ENCODE peak calls at places on chromosomes 5 and 9, in five cellular contexts. A, I, N, Y and W are unnamed samples.

GRCh38 chr9:34929506-34930102 is 28.5 kb upstream of the PHF24 start:
- DNase-seq in A (peak), I (no peak), N (no peak), Y (no peak), W (peak)

GRCh38 chr5:171595801-171596231 is 176.4 kb downstream of the FGF18 start:
- DNase-seq in A (no peak), I (no peak), N (no peak), Y (no peak), W (no peak)

GRCh38 chr9:1173211-1173610 is 123.1 kb downstream of the DMRT2 start:
- DNase-seq in A (no peak), I (peak), N (no peak), Y (no peak), W (no peak)

GRCh38 chr5:113029614-113030013 is 53.0 kb downstream of the DCP2 start:
- DNase-seq in A (no peak), I (no peak), N (no peak), Y (no peak), W (no peak)

GRCh38 chr5:61919920-61920319 is 386.1 kb upstream of the KIF2A start:
- DNase-seq in A (no peak), I (no peak), N (no peak), Y (no peak), W (no peak)

GRCh38 chr5:131423056-131423455 is 159.2 kb downstream of the CDC42SE2 start:
- DNase-seq in A (peak), I (no peak), N (no peak), Y (no peak), W (no peak)

GRCh38 chr5:78908173-78908901 is 76.8 kb downstream of the ARSB start:
- DNase-seq in A (no peak), I (peak), N (no peak), Y (no peak), W (peak)

GRCh38 chr9:125544474-125544873 is 162.5 kb downstream of the MAPKAP1 start:
- DNase-seq in A (no peak), I (no peak), N (no peak), Y (no peak), W (no peak)

GRCh38 chr5:58922392-58923171 is 339.7 kb downstream of the RAB3C start:
- DNase-seq in A (no peak), I (peak), N (no peak), Y (no peak), W (no peak)

GRCh38 chr5:106584268-106584667 is 1086.5 kb downstream of the EFNA5 start:
- DNase-seq in A (no peak), I (no peak), N (no peak), Y (no peak), W (no peak)

GRCh38 chr9:112443636-112444035 is 43.0 kb upstream of the KIAA1958 start:
- DNase-seq in A (no peak), I (no peak), N (no peak), Y (no peak), W (no peak)

GRCh38 chr9:573551-574410 is 267.7 kb upstream of the DMRT1 start:
- DNase-seq in A (no peak), I (no peak), N (no peak), Y (no peak), W (no peak)

GRCh38 chr5:14429102-14429501 is 152.5 kb upstream of the OTULINL start:
- DNase-seq in A (no peak), I (no peak), N (no peak), Y (no peak), W (no peak)

GRCh38 chr5:14672082-14672481 is 7.6 kb downstream of the OTULIN start:
- DNase-seq in A (no peak), I (no peak), N (no peak), Y (no peak), W (no peak)

GRCh38 chr5:22238047-22238446 is 615.1 kb downstream of the CDH12 start:
- DNase-seq in A (no peak), I (no peak), N (no peak), Y (no peak), W (no peak)

GRCh38 chr5:17203329-17204132 is 13.9 kb upstream of the BASP1 start:
- DNase-seq in A (peak), I (no peak), N (no peak), Y (no peak), W (peak)

DNA sequence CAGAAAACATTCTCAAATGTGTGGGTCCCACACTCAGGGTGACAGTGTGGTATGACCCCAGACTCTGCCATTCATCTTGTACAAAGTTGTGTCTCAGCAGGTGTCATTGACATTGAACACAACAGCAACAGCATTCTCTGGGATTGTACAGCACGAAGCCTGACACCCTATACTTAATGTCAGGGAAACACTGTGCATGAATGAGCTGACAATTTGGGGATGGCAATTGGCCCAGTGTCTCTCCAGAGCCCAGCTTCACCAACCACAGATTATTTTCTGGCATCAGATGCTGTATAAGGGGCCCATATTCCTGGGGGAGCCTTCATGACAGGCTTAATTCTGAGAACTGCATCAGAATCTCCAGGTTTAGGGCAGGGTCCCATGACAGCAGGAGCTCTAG is 143.2 kb downstream of the GCNT1 start:
- DNase-seq in A (no peak), I (no peak), N (no peak), Y (no peak), W (no peak)
- TF ChIP-seq CTCF in A (no peak), I (no peak), N (no peak), Y (no peak), W (no peak)

GRCh38 chr9:29826421-29826820 is 2253.1 kb upstream of the C9orf72 start:
- DNase-seq in A (no peak), I (no peak), N (no peak), Y (no peak), W (no peak)

GRCh38 chr9:29830815-29831214 is 2257.5 kb upstream of the C9orf72 start:
- DNase-seq in A (peak), I (peak), N (no peak), Y (no peak), W (no peak)
- TF ChIP-seq CTCF in A (peak), I (peak), N (peak), Y (no peak), W (peak)

DNA sequence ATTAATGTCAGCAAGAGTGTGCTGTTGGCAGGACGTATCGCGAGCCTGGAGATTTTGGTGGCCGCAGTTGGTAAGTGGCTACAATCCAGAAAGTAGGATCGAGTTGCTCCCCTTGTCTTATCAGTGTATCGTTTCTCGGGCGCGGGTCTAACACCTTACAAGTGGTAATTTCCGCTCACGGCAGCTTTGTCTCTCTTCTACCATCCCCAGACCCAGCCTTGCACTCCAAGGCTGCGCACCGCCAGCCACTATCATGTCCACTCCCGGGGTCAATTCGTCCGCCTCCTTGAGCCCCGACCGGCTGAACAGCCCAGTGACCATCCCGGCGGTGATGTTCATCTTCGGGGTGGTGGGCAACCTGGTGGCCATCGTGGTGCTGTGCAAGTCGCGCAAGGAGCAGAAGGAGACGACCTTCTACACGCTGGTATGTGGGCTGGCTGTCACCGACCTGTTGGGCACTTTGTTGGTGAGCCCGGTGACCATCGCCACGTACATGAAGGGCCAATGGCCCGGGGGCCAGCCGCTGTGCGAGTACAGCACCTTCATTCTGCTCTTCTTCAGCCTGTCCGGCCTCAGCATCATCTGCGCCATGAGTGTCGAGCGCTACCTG is 1.1 kb downstream of the PTGER4 start:
- DNase-seq in A (no peak), I (peak), N (peak), Y (peak), W (no peak)
- TF ChIP-seq CTCF in A (no peak), I (peak), N (peak), Y (peak), W (no peak)

GRCh38 chr9:130626249-130626982 is 38.0 kb upstream of the PRDM12 start:
- DNase-seq in A (no peak), I (no peak), N (no peak), Y (no peak), W (no peak)

GRCh38 chr9:130623466-130623865 is 40.9 kb upstream of the PRDM12 start:
- DNase-seq in A (no peak), I (no peak), N (no peak), Y (no peak), W (no peak)

GRCh38 chr9:130627896-130628792 is 36.2 kb upstream of the PRDM12 start:
- DNase-seq in A (no peak), I (no peak), N (no peak), Y (no peak), W (no peak)

GRCh38 chr9:130627051-130627450 is 37.3 kb upstream of the PRDM12 start:
- DNase-seq in A (no peak), I (no peak), N (no peak), Y (no peak), W (no peak)

DNA sequence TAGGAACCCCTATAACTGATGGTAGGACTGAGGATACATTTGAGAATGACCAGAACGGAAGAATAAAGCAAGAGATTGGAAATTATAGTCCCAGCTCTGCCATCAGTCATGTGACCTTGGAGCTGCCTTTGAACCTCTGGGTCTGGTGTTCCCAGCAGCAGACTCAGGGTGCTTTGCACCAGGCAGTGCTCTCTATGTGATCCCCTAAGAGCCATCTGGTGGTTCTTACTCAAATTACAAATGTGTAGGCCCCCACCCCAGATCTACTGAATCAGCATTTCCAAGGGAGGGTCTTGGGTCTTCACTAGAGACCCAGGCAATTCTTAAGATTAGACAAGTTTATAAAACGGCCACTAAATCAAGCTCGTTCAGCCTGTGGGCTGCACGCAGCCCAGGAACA is 40.2 kb upstream of the PRDM12 start:
- DNase-seq in A (no peak), I (no peak), N (no peak), Y (no peak), W (no peak)
- TF ChIP-seq CTCF in A (no peak), I (no peak), N (no peak), Y (no peak), W (no peak)

DNA sequence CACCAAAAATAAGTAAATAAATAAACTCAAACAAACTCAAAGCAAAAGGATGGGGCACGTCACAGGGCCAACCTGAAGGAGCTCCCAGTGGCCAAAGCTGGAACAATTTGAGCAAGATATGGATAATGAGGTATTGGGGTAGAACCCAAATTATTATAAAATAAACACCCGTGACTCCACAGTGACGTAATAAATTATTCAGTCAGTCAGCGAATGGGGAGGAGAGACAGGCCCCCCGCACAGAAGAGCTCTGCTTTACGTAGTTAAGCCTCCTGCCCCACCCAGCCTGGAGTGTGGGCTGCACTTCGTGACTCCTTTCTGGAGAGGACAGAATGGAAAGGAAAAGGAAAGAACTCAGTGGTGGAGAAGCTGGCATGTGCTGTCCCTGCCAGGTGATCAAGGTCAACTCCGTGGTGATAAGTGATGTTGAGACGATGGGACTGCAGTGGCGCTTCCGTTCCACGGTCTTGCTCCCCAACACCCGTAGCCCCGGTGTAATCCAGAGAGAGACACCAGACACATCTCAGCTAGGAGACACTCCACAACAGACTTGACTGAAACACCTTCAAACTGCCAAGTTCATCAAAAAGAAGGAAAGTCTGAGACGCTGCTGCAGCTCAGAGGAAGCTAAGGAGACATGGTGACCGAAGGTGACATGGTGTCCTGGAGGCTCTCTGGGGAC is 83.3 kb upstream of the COL5A1 start:
- DNase-seq in A (no peak), I (no peak), N (no peak), Y (no peak), W (no peak)
- TF ChIP-seq CTCF in A (no peak), I (no peak), N (no peak), Y (no peak), W (no peak)

DNA sequence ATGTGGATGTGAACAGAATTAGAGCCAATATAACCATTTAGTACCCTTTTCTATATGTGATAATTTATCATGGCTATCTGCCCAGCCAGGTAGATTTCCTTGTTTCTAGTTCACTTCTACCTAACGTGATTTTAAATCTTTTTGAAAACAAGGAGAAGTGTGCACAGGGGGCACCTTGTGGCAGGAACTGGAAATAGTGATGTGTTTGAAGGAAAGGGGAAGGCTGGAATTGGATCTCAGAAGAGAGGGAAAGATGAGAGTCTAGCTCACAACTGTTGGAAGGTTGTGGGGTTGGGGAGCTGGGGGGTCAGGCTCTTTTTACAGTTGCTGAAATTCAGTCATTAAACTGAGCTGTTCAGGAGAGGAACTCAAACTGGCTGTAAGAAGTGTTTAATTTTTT is 219.5 kb downstream of the KCTD16 start:
- DNase-seq in A (peak), I (peak), N (no peak), Y (no peak), W (no peak)
- TF ChIP-seq CTCF in A (no peak), I (peak), N (no peak), Y (no peak), W (peak)